ENCODE peak calls at places on chromosomes 5 and 9, in four cellular contexts. D, F, P and S are unnamed samples.

GRCh38 chr9:36328798-36329411 is 70.7 kb upstream of the GNE start:
- DNase-seq in D (peak), F (peak), P (peak), S (no peak)

GRCh38 chr9:88811511-88811910 is 179.8 kb upstream of the S1PR3 start:
- DNase-seq in D (no peak), F (no peak), P (no peak), S (peak)

GRCh38 chr9:6226696-6227095 is 11.1 kb downstream of the IL33 start:
- DNase-seq in D (no peak), F (no peak), P (peak), S (no peak)

GRCh38 chr9:32413424-32413823 is 29.0 kb downstream of the ACO1 start:
- DNase-seq in D (no peak), F (no peak), P (peak), S (no peak)

GRCh38 chr9:111992523-111992922 is 95.9 kb downstream of the UGCG start:
- DNase-seq in D (no peak), F (peak), P (peak), S (no peak)

GRCh38 chr5:159316519-159317383 is 13.5 kb downstream of the IL12B start:
- DNase-seq in D (peak), F (peak), P (peak), S (no peak)

GRCh38 chr5:56950626-56951130 is 1.2 kb downstream of the MIER3 start:
- DNase-seq in D (peak), F (peak), P (peak), S (no peak)

GRCh38 chr5:180553530-180553929 is 37.8 kb downstream of the SCGB3A1 start:
- DNase-seq in D (no peak), F (no peak), P (no peak), S (no peak)

GRCh38 chr9:124602204-124602603 is 95.0 kb upstream of the NR5A1 start:
- DNase-seq in D (no peak), F (no peak), P (no peak), S (no peak)

GRCh38 chr5:123434796-123435195 is 11.6 kb upstream of the CEP120 start:
- DNase-seq in D (no peak), F (no peak), P (no peak), S (no peak)

GRCh38 chr9:107688728-107689127 is 199.2 kb upstream of the KLF4 start:
- DNase-seq in D (no peak), F (no peak), P (no peak), S (no peak)

GRCh38 chr5:127961006-127961763 is 122.4 kb upstream of the SLC12A2 start:
- DNase-seq in D (no peak), F (no peak), P (no peak), S (no peak)

GRCh38 chr9:81108821-81109220 is 580.5 kb downstream of the TLE1 start:
- DNase-seq in D (no peak), F (no peak), P (no peak), S (no peak)

GRCh38 chr5:172010278-172010677 is 3.8 kb upstream of the FBXW11 start:
- DNase-seq in D (no peak), F (no peak), P (no peak), S (no peak)

GRCh38 chr9:84146893-84147705 is 166.5 kb downstream of the RMI1 start:
- DNase-seq in D (no peak), F (no peak), P (peak), S (no peak)

GRCh38 chr9:128049788-128050187 is 17.3 kb downstream of the NAIF1 start:
- DNase-seq in D (no peak), F (no peak), P (no peak), S (no peak)

GRCh38 chr5:168328804-168329203 is 37.4 kb downstream of the WWC1 start:
- DNase-seq in D (no peak), F (no peak), P (no peak), S (no peak)

GRCh38 chr5:74384851-74385250 is 255.7 kb downstream of the ENC1 start:
- DNase-seq in D (no peak), F (no peak), P (no peak), S (no peak)

GRCh38 chr5:133253661-133254060 is 201.8 kb downstream of the HSPA4 start:
- DNase-seq in D (no peak), F (no peak), P (no peak), S (no peak)

GRCh38 chr5:90434116-90434714 is 24.7 kb upstream of the CETN3 start:
- DNase-seq in D (peak), F (peak), P (peak), S (no peak)

GRCh38 chr9:89903076-89903475 is 298.3 kb downstream of the GADD45G start:
- DNase-seq in D (no peak), F (no peak), P (no peak), S (no peak)

GRCh38 chr5:83418659-83419321 is 52.8 kb upstream of the VCAN start:
- DNase-seq in D (no peak), F (no peak), P (no peak), S (no peak)

GRCh38 chr9:2215941-2216441 is 200.8 kb downstream of the SMARCA2 start:
- DNase-seq in D (no peak), F (no peak), P (no peak), S (no peak)

GRCh38 chr9:122561446-122561845 is 8.5 kb downstream of the OR1N2 start:
- DNase-seq in D (no peak), F (no peak), P (no peak), S (no peak)

GRCh38 chr5:84378420-84378819 is 6.3 kb downstream of the EDIL3 start:
- DNase-seq in D (no peak), F (no peak), P (peak), S (no peak)

GRCh38 chr9:116550728-116551436 is 136.2 kb upstream of the TRIM32 start:
- DNase-seq in D (no peak), F (no peak), P (peak), S (no peak)

GRCh38 chr5:23089316-23089715 is 236.2 kb upstream of the CDH12 start:
- DNase-seq in D (no peak), F (no peak), P (no peak), S (no peak)

GRCh38 chr9:136492978-136493522 is 10.2 kb upstream of the SEC16A start:
- DNase-seq in D (no peak), F (no peak), P (no peak), S (no peak)

GRCh38 chr5:191036-191948 is at the start of gene LRRC14B:
- DNase-seq in D (no peak), F (no peak), P (no peak), S (no peak)

GRCh38 chr9:124831642-124832364 is 21.5 kb upstream of the WDR38 start:
- DNase-seq in D (no peak), F (no peak), P (no peak), S (no peak)

GRCh38 chr5:126864042-126864688 is 87.2 kb downstream of the LMNB1 start:
- DNase-seq in D (no peak), F (no peak), P (no peak), S (no peak)

GRCh38 chr5:167633931-167634341 is 657.5 kb upstream of the WWC1 start:
- DNase-seq in D (no peak), F (no peak), P (peak), S (no peak)

GRCh38 chr5:144187699-144188294 is 17.1 kb downstream of the KCTD16 start:
- DNase-seq in D (no peak), F (peak), P (peak), S (no peak)

GRCh38 chr5:139637438-139638089 is 10.6 kb upstream of the CXXC5 start:
- DNase-seq in D (peak), F (no peak), P (peak), S (no peak)